ENCODE peak calls at places on chromosomes 11 and 22, in four cellular contexts. O is stimulated activated CD8-positive, alpha-beta memory T cell treated with anti-CD3 and anti-CD28 coated beads, Interleukin-2, amount 100 ng/mL, for 1 hour; C is IMR-90; W is nephron progenitor cell. B is an unnamed sample.

GRCh38 chr11:6968816-6969215 is 42.6 kb downstream of the ZNF215 start:
- DNase-seq in W (no peak), O (no peak), C (peak), B (no peak)

GRCh38 chr22:48627203-48627602 is 1200.5 kb downstream of the BRD1 start:
- DNase-seq in W (no peak), O (no peak), C (no peak), B (peak)

GRCh38 chr22:36383110-36383581 is 4.6 kb downstream of the MYH9 start:
- DNase-seq in C (peak), W (no peak), O (no peak), B (no peak)

GRCh38 chr11:131978351-131978750 is 607.9 kb downstream of the NTM start:
- DNase-seq in C (no peak), W (no peak), O (no peak), B (no peak)

GRCh38 chr11:117605331-117605730 is 191.7 kb downstream of the DSCAML1 start:
- DNase-seq in C (no peak), W (no peak), O (no peak), B (no peak)

GRCh38 chr11:96103102-96103501 is 179.2 kb upstream of the MTMR2 start:
- DNase-seq in W (no peak), O (no peak), C (peak), B (no peak)

GRCh38 chr22:32897400-32897799 is 95.9 kb downstream of the TIMP3 start:
- DNase-seq in O (no peak), W (no peak), C (peak), B (no peak)

GRCh38 chr11:8360086-8360828 is 96.6 kb upstream of the LMO1 start:
- DNase-seq in C (no peak), O (no peak), W (no peak), B (peak)

GRCh38 chr11:130744804-130745203 is 171.5 kb downstream of the SNX19 start:
- DNase-seq in O (no peak), W (no peak), C (no peak), B (no peak)

GRCh38 chr11:15742626-15743243 is 613.6 kb downstream of the SOX6 start:
- DNase-seq in C (peak), W (peak), O (no peak), B (no peak)

GRCh38 chr11:67195971-67196418 is 70.3 kb upstream of the GRK2 start:
- DNase-seq in C (peak), O (no peak), W (no peak), B (no peak)

GRCh38 chr11:100735949-100736675 is 49.0 kb downstream of the ARHGAP42 start:
- DNase-seq in O (no peak), C (peak), W (no peak), B (no peak)

GRCh38 chr11:82682003-82682751 is 51.5 kb downstream of the FAM181B start:
- DNase-seq in C (peak), O (no peak), W (no peak), B (peak)

GRCh38 chr11:119641991-119642745 is 86.8 kb downstream of the NECTIN1 start:
- DNase-seq in W (no peak), O (no peak), C (peak), B (peak)

GRCh38 chr11:10429526-10429925 is 25.5 kb upstream of the AMPD3 start:
- DNase-seq in O (no peak), C (no peak), W (no peak), B (no peak)

GRCh38 chr11:46471943-46472661 is 80.5 kb upstream of the CHRM4 start:
- DNase-seq in C (no peak), W (no peak), O (no peak), B (no peak)

GRCh38 chr11:32225491-32226285 is 134.8 kb downstream of the RCN1 start:
- DNase-seq in W (no peak), C (no peak), O (no peak), B (no peak)

GRCh38 chr11:64715756-64716470 is 7.1 kb downstream of the NRXN2 start:
- DNase-seq in O (no peak), W (no peak), C (no peak), B (no peak)

GRCh38 chr11:31493235-31493634 is 16.2 kb downstream of the IMMP1L start:
- DNase-seq in W (no peak), O (no peak), C (no peak), B (no peak)

GRCh38 chr11:70608568-70609314 is 210.4 kb downstream of the CTTN start:
- DNase-seq in O (no peak), C (peak), W (peak), B (peak)

GRCh38 chr11:68956142-68956541 is 24.6 kb downstream of the MRGPRD start:
- DNase-seq in W (peak), C (no peak), O (no peak), B (peak)

GRCh38 chr11:119300198-119300964 is 16.5 kb downstream of the MCAM start:
- DNase-seq in O (no peak), C (no peak), W (no peak), B (no peak)

GRCh38 chr11:115802641-115803040 is 298.4 kb upstream of the CADM1 start:
- DNase-seq in C (no peak), W (no peak), O (no peak), B (no peak)

B was measured in SJCRH30.